ENCODE peak calls at places on chromosomes 2 and 18, in ten cellular contexts. Y is astrocyte, Q is hepatocyte, A is neural progenitor cell, C is HCT116, U is PC-3, I is GM23338, H is mammary epithelial cell, W is fibroblast of lung, G is K562. R is an unnamed sample.

GRCh38 chr18:26003391-26003790 is 87.0 kb downstream of the SS18 start:
- DNase-seq in G (peak), A (no peak), W (no peak), C (no peak), Y (no peak), Q (peak), H (peak), I (no peak), U (peak), R (no peak)

GRCh38 chr18:29184654-29185053 is 1007.7 kb upstream of the CDH2 start:
- DNase-seq in G (no peak), H (peak), I (no peak), U (peak), Q (no peak), A (no peak), Y (peak), W (peak), C (no peak), R (no peak)

GRCh38 chr2:37645363-37645762 is 26.1 kb downstream of the CDC42EP3 start:
- DNase-seq in H (peak), Q (no peak), I (no peak), G (no peak), A (no peak), U (peak), W (peak), C (no peak), Y (peak), R (no peak)

GRCh38 chr2:230931556-230932231 is 6.7 kb upstream of the GPR55 start:
- DNase-seq in G (no peak), Y (no peak), H (no peak), U (no peak), Q (no peak), A (no peak), W (no peak), I (no peak), C (no peak), R (no peak)

GRCh38 chr2:215022418-215022817 is 116.0 kb downstream of the ABCA12 start:
- DNase-seq in I (peak), H (peak), A (no peak), U (peak), Q (no peak), G (no peak), Y (peak), W (peak), C (no peak), R (peak)

GRCh38 chr2:175686002-175686401 is 316.1 kb downstream of the LNPK start:
- DNase-seq in U (no peak), W (no peak), H (no peak), Y (no peak), Q (no peak), A (no peak), G (no peak), C (no peak), I (no peak), R (no peak)

GRCh38 chr2:25740810-25741381 is 67.5 kb upstream of the DTNB start:
- DNase-seq in I (peak), W (peak), U (no peak), A (peak), H (peak), Q (no peak), G (no peak), C (no peak), Y (peak), R (peak)

GRCh38 chr2:177143444-177143843 is 69.2 kb upstream of the HNRNPA3 start:
- DNase-seq in G (no peak), I (peak), Q (peak), C (no peak), W (peak), H (peak), Y (peak), A (peak), U (peak), R (peak)

GRCh38 chr2:133431289-133431688 is 137.0 kb downstream of the NCKAP5 start:
- DNase-seq in Y (peak), U (peak), A (no peak), G (no peak), W (peak), H (peak), Q (peak), I (no peak), C (no peak), R (no peak)

GRCh38 chr2:60353406-60353800 is 200.1 kb downstream of the BCL11A start:
- DNase-seq in U (no peak), C (no peak), G (no peak), A (peak), I (peak), Q (no peak), H (no peak), W (no peak), Y (no peak), R (no peak)

GRCh38 chr18:13381331-13381730 is 162.8 kb downstream of the LDLRAD4 start:
- DNase-seq in Y (no peak), U (no peak), Q (no peak), H (no peak), I (no peak), W (no peak), G (no peak), A (no peak), C (no peak), R (no peak)

DNA sequence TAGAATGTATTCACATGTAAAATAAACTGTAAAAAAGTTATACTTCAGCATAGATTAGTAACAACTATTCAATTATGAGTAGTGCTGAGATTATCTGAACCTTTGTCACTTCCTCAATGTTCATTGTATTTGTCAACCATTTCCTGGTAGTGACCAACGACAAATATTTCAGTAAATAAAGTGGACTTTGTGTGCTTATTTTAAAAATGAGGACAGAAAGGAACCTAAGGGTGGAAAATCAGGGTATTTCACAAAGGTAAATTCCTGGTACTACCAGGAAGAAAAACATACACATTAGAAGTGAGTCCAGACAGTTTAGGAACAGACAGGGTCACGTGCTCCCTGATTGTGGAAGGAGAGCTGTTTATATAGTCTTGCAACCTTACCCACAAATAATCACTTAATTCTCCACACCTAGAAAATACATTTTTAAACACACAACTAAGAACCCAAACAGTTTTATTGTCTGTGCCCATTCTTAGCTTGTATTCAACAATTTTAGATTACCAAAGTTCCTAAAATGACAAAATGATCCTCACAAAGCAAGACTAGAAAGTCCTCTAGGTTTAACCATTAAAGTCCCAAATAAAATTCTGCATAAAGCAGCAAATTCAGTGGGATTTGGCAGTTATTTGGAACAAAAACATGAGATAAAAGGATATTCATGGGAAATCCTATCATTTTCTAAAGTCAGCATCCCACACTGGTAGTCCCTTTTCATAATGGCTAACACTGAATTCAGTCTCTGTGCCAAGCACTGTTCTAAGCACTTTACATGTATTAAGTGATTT is 28.2 kb downstream of the PELI1 start:
- DNase-seq in Q (no peak), A (no peak), I (no peak), G (no peak), W (no peak), H (no peak), Y (no peak), C (no peak), U (peak), R (no peak)
- H3K27ac ChIP-seq in Q (peak), A (no peak), I (peak), G (no peak), W (no peak), H (no peak), Y (no peak), C (no peak), U (no peak), R (no peak)

GRCh38 chr2:127371037-127371436 is 16.7 kb downstream of the MAP3K2 start:
- DNase-seq in U (no peak), Y (no peak), Q (no peak), A (no peak), I (peak), G (no peak), W (no peak), C (peak), H (no peak), R (no peak)
- TF ChIP-seq CTCF in U (no peak), Y (no peak), Q (no peak), A (no peak), I (peak), G (no peak), W (no peak), C (peak), H (no peak), R (no peak)

GRCh38 chr2:27264753-27265535 is 2.1 kb upstream of the SLC30A3 start:
- DNase-seq in Y (no peak), A (peak), C (peak), W (peak), H (peak), I (peak), U (peak), G (no peak), Q (peak), R (peak)

GRCh38 chr2:27262379-27263286 is at the start of gene SLC30A3:
- DNase-seq in C (peak), A (peak), U (no peak), H (peak), Q (peak), Y (no peak), W (no peak), G (peak), I (peak), R (peak)

GRCh38 chr2:27263287-27264252 is 723 bp upstream of the SLC30A3 start:
- DNase-seq in U (no peak), Q (no peak), I (peak), G (no peak), H (no peak), W (no peak), A (peak), Y (no peak), C (no peak), R (no peak)

GRCh38 chr2:27265536-27265870 is 2.7 kb upstream of the SLC30A3 start:
- DNase-seq in I (no peak), W (no peak), C (no peak), Q (no peak), A (no peak), U (no peak), Y (no peak), H (no peak), G (no peak), R (no peak)

DNA sequence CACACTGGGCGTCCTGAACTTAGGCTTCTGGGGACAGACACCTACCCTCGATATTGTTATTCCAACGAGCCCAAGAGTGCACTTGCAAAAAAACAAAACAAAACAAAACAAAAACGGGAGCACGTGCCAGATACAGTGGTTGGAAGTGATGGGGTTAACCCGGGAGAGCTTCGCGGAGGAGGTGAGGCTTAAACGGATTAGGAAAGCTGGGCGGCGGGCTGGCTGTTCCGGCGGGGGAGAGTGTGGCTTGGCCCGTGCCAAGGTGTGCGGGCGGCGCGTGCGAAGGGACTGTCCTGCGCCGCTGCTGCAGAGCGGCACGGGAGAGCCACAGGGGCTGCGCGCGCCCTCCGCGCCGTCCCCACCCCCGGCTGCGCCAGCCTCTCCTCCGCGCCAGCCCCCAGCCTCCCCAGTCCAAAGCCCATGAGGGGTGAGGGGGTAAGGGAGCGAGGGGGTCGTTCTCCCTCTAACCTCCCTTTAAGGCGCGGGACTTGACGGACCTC is 1.5 kb upstream of the SLC30A3 start:
- DNase-seq in A (peak), U (no peak), Q (peak), H (no peak), I (peak), C (no peak), W (no peak), G (no peak), Y (no peak), R (peak)
- TF ChIP-seq EZH2 in A (peak), U (no peak), Q (peak), H (peak), I (peak), C (no peak), W (peak), G (no peak), Y (peak), R (no peak)

GRCh38 chr2:235001237-235002133 is 49.7 kb downstream of the SH3BP4 start:
- DNase-seq in W (no peak), U (no peak), H (no peak), Q (peak), Y (no peak), A (no peak), G (peak), C (no peak), I (no peak), R (no peak)
- H3K27ac ChIP-seq in W (no peak), U (no peak), H (no peak), Q (peak), Y (no peak), A (no peak), G (no peak), C (no peak), I (no peak), R (peak)